ENCODE peak calls at places on chromosome 2, in six cellular contexts. H, V, J, Z, D and M are unnamed samples.

GRCh38 chr2:197033222-197033621 is 106.7 kb upstream of the PGAP1 start:
- DNase-seq in V (no peak), D (no peak), Z (no peak), J (no peak), H (no peak), M (no peak)

GRCh38 chr2:85255456-85255812 is 72.4 kb downstream of the TGOLN2 start:
- DNase-seq in J (no peak), V (no peak), H (peak; percentile 61), Z (no peak), D (no peak), M (no peak)

GRCh38 chr2:1835581-1836201 is 91.4 kb upstream of the PXDN start:
- DNase-seq in D (no peak), H (no peak), J (peak; percentile 97), Z (no peak), V (no peak), M (no peak)

GRCh38 chr2:240570531-240571313 is 2.4 kb downstream of the RNPEPL1 start:
- DNase-seq in V (no peak), H (no peak), J (no peak), D (no peak), Z (no peak), M (no peak)

GRCh38 chr2:3641841-3642421 is 16.1 kb upstream of the ALLC start:
- DNase-seq in D (peak; percentile 45), V (no peak), H (peak; percentile 23), Z (no peak), J (no peak), M (no peak)

GRCh38 chr2:128373346-128374000 is 54.8 kb upstream of the HS6ST1 start:
- DNase-seq in Z (no peak), V (no peak), J (no peak), D (no peak), H (no peak), M (no peak)

GRCh38 chr2:170214309-170214902 is 36.5 kb downstream of the MYO3B start:
- DNase-seq in H (peak; percentile 73), Z (no peak), D (peak; percentile 47), J (no peak), V (peak; percentile 33), M (no peak)

GRCh38 chr2:37570773-37571570 is 100.5 kb downstream of the CDC42EP3 start:
- DNase-seq in J (peak; percentile 86), H (no peak), Z (no peak), D (no peak), V (peak; percentile 95), M (peak; percentile 93)

GRCh38 chr2:100653449-100654045 is 90.8 kb downstream of the PDCL3 start:
- DNase-seq in H (no peak), D (peak; percentile 29), V (no peak), J (no peak), Z (no peak), M (no peak)

GRCh38 chr2:231934441-231935206 is 8.4 kb upstream of the NPPC start:
- DNase-seq in D (peak; percentile 29), J (no peak), H (no peak), Z (no peak), V (no peak), M (no peak)

GRCh38 chr2:65300134-65300771 is 72.6 kb downstream of the ACTR2 start:
- DNase-seq in D (no peak), J (peak; percentile 56), Z (no peak), V (peak; percentile 42), H (no peak), M (peak; percentile 76)

GRCh38 chr2:218249686-218250085 is 11.1 kb upstream of the GPBAR1 start:
- DNase-seq in V (no peak), D (no peak), H (no peak), J (no peak), Z (no peak), M (no peak)

GRCh38 chr2:28380185-28380584 is 12.5 kb upstream of the FOSL2 start:
- DNase-seq in D (no peak), Z (no peak), J (no peak), V (no peak), H (no peak), M (no peak)

GRCh38 chr2:219706823-219707281 is 79.4 kb downstream of the SLC4A3 start:
- DNase-seq in V (no peak), J (no peak), Z (no peak), H (no peak), D (peak; percentile 41), M (peak; percentile 67)

GRCh38 chr2:74385396-74385795 is 5.3 kb upstream of the DCTN1 start:
- DNase-seq in V (no peak), H (no peak), J (no peak), D (no peak), Z (no peak), M (no peak)

GRCh38 chr2:96684883-96685282 is 42.3 kb downstream of the FER1L5 start:
- DNase-seq in Z (no peak), H (no peak), D (no peak), J (no peak), V (no peak), M (no peak)
- H2AFZ ChIP-seq in Z (peak overlapping the region; percentile 68), H (no peak overlapping the region), D (no peak overlapping the region), J (no peak overlapping the region), V (no peak overlapping the region), M (no peak overlapping the region)

GRCh38 chr2:108534577-108535379 is 508 bp downstream of the LIMS1 start:
- DNase-seq in H (peak; percentile 34), J (no peak), Z (peak; percentile 40), D (no peak), V (peak; percentile 56), M (no peak)

GRCh38 chr2:108533832-108534576 is at the start of gene LIMS1:
- DNase-seq in J (peak; percentile 97), H (peak; percentile 92), V (peak; percentile 93), D (peak; percentile 89), Z (peak; percentile 89), M (peak; percentile 82)

GRCh38 chr2:108536911-108537310 is 2.6 kb downstream of the LIMS1 start:
- DNase-seq in V (no peak), J (no peak), D (no peak), Z (no peak), H (no peak), M (no peak)

GRCh38 chr2:108536133-108536780 is 2.0 kb downstream of the LIMS1 start:
- DNase-seq in J (peak; percentile 38), V (peak; percentile 73), D (no peak), Z (no peak), H (no peak), M (peak; percentile 62)

GRCh38 chr2:108535380-108535677 is 1.1 kb downstream of the LIMS1 start:
- DNase-seq in H (no peak), Z (no peak), J (peak; percentile 66), V (no peak), D (no peak), M (no peak)
- H3K14ac ChIP-seq in H (no peak overlapping the region), Z (no peak overlapping the region), J (no peak overlapping the region), V (no peak overlapping the region), D (no peak overlapping the region), M (peak overlapping the region; percentile 66)

GRCh38 chr2:176129013-176129796 is at the start of gene HOXD8:
- DNase-seq in D (peak; percentile 69), V (peak; percentile 57), J (no peak), Z (no peak), H (peak; percentile 65), M (peak; percentile 9)

GRCh38 chr2:176129825-176130152 is 284 bp downstream of the HOXD8 start:
- DNase-seq in H (peak; percentile 35), Z (no peak), D (peak; percentile 57), J (no peak), V (no peak), M (no peak)

GRCh38 chr2:176128172-176129012 is 1.1 kb upstream of the HOXD8 start:
- DNase-seq in D (peak; percentile 47), H (peak; percentile 69), Z (no peak), V (no peak), J (no peak), M (no peak)

GRCh38 chr2:176126929-176127768 is 2.4 kb upstream of the HOXD8 start:
- DNase-seq in Z (peak; percentile 76), J (peak; percentile 41), H (peak; percentile 31), V (peak; percentile 48), D (peak; percentile 83), M (peak; percentile 58)

DNA sequence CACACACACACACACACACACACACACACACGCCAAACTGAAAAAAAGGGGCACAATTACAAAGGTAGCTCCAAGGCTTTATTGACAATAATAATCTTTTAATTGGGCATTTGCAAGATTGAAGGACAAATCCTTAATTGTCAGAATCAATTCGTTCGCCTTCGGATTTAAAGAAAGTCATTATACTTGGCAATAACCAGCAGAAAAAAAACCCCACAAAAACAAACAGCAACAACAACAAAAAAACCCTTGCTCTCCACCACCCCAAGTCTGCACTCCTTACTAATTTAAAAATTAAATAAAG is 1.8 kb upstream of the HOXD8 start:
- DNase-seq in J (no peak), Z (no peak), H (no peak), D (no peak), V (no peak), M (no peak)
- H2AFZ ChIP-seq in J (no peak overlapping the region), Z (no peak overlapping the region), H (no peak overlapping the region), D (no peak overlapping the region), V (no peak overlapping the region), M (no peak overlapping the region)

GRCh38 chr2:181304011-181304844 is 153.0 kb upstream of the ITGA4 start:
- DNase-seq in V (no peak), Z (no peak), D (no peak), H (no peak), J (no peak), M (no peak)

GRCh38 chr2:181308731-181309130 is 148.5 kb upstream of the ITGA4 start:
- DNase-seq in H (no peak), J (no peak), V (no peak), Z (no peak), D (no peak), M (no peak)

GRCh38 chr2:181306785-181307184 is 150.4 kb upstream of the ITGA4 start:
- DNase-seq in J (no peak), D (no peak), Z (no peak), V (peak; percentile 13), H (no peak), M (peak; percentile 37)

GRCh38 chr2:181307203-181307991 is 149.8 kb upstream of the ITGA4 start:
- DNase-seq in Z (no peak), V (no peak), J (no peak), D (no peak), H (no peak), M (no peak)

DNA sequence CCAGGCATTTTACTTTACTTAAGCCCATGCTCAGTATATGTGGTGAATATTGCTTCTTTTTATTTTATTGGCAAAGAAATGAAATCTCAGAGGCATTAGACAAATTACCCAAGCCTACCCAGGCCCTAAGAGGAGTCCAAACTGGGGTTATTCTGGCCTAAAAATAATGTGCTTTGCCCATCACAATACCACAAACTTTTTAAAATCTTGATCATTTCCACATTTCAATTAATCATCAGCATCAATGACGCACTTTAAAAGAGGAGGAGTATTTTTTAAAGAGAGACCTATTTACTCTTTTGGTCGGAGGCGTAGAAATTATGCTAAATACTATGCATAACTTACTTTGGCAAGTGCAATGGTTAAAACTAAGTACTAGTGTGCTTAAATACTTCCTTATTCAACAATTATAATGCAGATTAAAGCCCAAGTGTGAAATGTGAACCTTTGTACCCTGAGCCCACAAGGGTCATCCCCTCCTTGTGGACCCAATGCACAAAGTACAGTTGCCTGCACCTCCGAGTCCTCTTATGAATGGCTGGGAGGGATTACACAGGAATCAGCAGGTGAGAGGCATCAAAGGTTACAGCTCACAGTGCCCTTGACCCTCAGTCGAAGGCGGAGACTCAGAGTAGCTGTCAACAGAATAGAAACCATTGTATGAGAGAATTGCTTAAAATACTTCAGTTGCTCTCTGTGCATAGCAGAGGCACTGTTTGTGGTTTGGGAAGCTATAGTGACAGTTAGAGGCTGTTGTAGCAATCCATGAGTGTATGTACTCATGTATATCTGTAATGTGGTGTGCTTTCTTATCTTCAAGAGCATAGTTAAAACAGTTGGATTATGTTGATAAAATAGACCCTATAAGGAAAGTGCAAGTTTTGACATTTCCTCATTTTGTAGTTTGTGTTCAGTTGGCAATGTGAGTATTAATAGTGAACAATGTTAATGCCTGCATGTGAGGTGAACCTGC is 151.7 kb upstream of the ITGA4 start:
- DNase-seq in J (no peak), D (no peak), Z (no peak), H (no peak), V (peak; percentile 75), M (peak; percentile 5)
- H3K14ac ChIP-seq in J (no peak overlapping the region), D (no peak overlapping the region), Z (no peak overlapping the region), H (no peak overlapping the region), V (no peak overlapping the region), M (no peak overlapping the region)